ENCODE peak calls at places on chromosomes 1 and 21, in five cellular contexts. U, K, G, B and O are unnamed samples.

GRCh38 chr1:234998174-234998741 is 130.4 kb downstream of the TOMM20 start:
- DNase-seq in U (peak), K (peak), G (peak), B (no peak), O (peak)

GRCh38 chr1:84722794-84723193 is 32.5 kb upstream of the SSX2IP start:
- DNase-seq in U (no peak), K (no peak), G (no peak), B (peak), O (no peak)

GRCh38 chr1:42949312-42950145 is 9.1 kb downstream of the SLC2A1 start:
- DNase-seq in U (no peak), K (no peak), G (no peak), B (no peak), O (no peak)

GRCh38 chr1:234969011-234969441 is 159.6 kb downstream of the TOMM20 start:
- DNase-seq in U (no peak), K (no peak), G (no peak), B (no peak), O (peak)

GRCh38 chr1:200415693-200416593 is 6.1 kb upstream of the ZNF281 start:
- DNase-seq in U (peak), K (peak), G (peak), B (peak), O (peak)

GRCh38 chr1:15953294-15953771 is 22.6 kb downstream of the ZBTB17 start:
- DNase-seq in U (no peak), K (no peak), G (no peak), B (no peak), O (no peak)

GRCh38 chr1:207713529-207713928 is 38.3 kb upstream of the CD46 start:
- DNase-seq in U (no peak), K (no peak), G (no peak), B (no peak), O (no peak)

GRCh38 chr1:223137402-223138100 is 5.5 kb downstream of the TLR5 start:
- DNase-seq in U (no peak), K (no peak), G (no peak), B (peak), O (peak)

GRCh38 chr1:211643324-211644212 is 31.9 kb downstream of the NEK2 start:
- DNase-seq in U (no peak), K (no peak), G (peak), B (no peak), O (no peak)

GRCh38 chr1:204854286-204854685 is 16.4 kb upstream of the NFASC start:
- DNase-seq in U (no peak), K (no peak), G (no peak), B (no peak), O (no peak)

GRCh38 chr21:29144736-29145353 is 14.4 kb downstream of the MAP3K7CL start:
- DNase-seq in U (no peak), K (no peak), G (no peak), B (no peak), O (no peak)

GRCh38 chr1:66642992-66643391 is 109.0 kb downstream of the SGIP1 start:
- DNase-seq in U (no peak), K (no peak), G (no peak), B (no peak), O (no peak)

GRCh38 chr1:91651671-91652071 is 151.0 kb downstream of the CDC7 start:
- DNase-seq in U (no peak), K (peak), G (no peak), B (peak), O (peak)

GRCh38 chr1:22821027-22821426 is 110.4 kb downstream of the EPHB2 start:
- DNase-seq in U (no peak), K (no peak), G (no peak), B (no peak), O (no peak)

GRCh38 chr1:236149003-236149595 is 6.8 kb downstream of the GPR137B start:
- DNase-seq in U (no peak), K (no peak), G (no peak), B (no peak), O (no peak)

GRCh38 chr1:886760-887159 is 37.0 kb upstream of the SAMD11 start:
- DNase-seq in U (no peak), K (no peak), G (no peak), B (no peak), O (no peak)

GRCh38 chr1:47991187-47991586 is 6.0 kb downstream of the TRABD2B start:
- DNase-seq in U (no peak), K (no peak), G (no peak), B (no peak), O (no peak)

GRCh38 chr1:54282101-54282847 is 82.3 kb downstream of the MRPL37 start:
- DNase-seq in U (no peak), K (no peak), G (no peak), B (no peak), O (no peak)

GRCh38 chr1:203177471-203178039 is 1.9 kb upstream of the MYBPH start:
- DNase-seq in U (peak), K (peak), G (no peak), B (no peak), O (no peak)

DNA sequence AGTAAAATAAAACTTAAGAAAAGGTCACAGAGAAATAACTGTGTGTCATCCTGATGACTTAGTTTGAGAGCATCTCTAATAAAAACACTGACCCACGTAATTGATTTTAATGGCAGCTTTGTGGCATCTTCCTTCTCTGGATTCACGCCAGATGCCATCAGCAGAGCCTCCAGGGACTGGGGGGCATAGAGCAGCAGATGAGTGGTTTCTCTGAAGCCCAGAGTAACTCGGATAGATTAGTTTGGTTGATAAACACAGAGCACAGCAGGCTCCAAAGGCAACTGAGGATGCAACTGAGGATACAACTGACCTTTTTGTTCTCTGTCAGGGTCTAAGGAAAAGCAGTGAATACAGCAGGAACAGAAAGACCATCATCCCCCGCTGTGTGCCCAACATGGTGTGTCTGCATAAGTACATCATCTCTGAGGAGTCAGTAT is 180.8 kb downstream of the RPS6KC1 start:
- DNase-seq in U (no peak), K (no peak), G (no peak), B (no peak), O (no peak)
- TF ChIP-seq EP300 in U (no peak), K (no peak), G (no peak), B (no peak), O (no peak)

GRCh38 chr1:33974147-33974546 is 110.3 kb downstream of the HMGB4 start:
- DNase-seq in U (no peak), K (no peak), G (no peak), B (no peak), O (no peak)
- H3K27ac ChIP-seq in U (no peak), K (no peak), G (no peak), B (no peak), O (peak)

GRCh38 chr1:159000070-159000409 is 9.7 kb upstream of the IFI16 start:
- DNase-seq in U (no peak), K (no peak), G (no peak), B (no peak), O (no peak)
- TF ChIP-seq EP300 in U (no peak), K (no peak), G (no peak), B (no peak), O (no peak)

DNA sequence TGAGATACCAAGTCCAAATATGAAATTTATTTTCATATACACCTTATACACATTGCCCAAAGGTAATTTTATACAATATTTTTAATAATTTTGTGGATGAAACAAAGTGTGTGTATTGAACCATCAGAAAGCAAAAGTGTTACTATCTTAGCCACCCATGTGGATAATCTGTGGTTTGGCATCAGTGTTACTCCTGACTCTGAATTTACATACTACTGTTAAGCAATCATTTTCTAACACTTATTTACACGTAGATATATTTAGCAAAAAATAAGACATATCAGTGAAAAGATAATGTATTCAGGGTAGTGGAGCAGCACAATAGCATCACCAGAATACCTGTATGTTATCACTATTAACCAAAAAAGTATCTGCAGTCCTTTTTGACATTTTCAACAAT is 23.8 kb downstream of the DENND2D start:
- DNase-seq in U (no peak), K (no peak), G (no peak), B (no peak), O (no peak)
- H3K27ac ChIP-seq in U (no peak), K (no peak), G (no peak), B (no peak), O (no peak)

GRCh38 chr1:60848583-60849188 is 233.7 kb upstream of the NFIA start:
- DNase-seq in U (no peak), K (no peak), G (no peak), B (no peak), O (no peak)
- TF ChIP-seq EP300 in U (no peak), K (no peak), G (no peak), B (no peak), O (no peak)